ENCODE peak calls at places on chromosomes 11 and 22, in four cellular contexts. One of them, this sample, is unnamed.

GRCh38 chr11:78808903-78809302 is 234.2 kb upstream of the NARS2 start:
- DNase-seq in right atrium auricular region: no peak
- DNase-seq in transverse colon: peak; percentile 54
- DNase-seq in SK-N-SH: no peak
- DNase-seq in this sample: no peak

GRCh38 chr11:112584674-112585073 is 324.0 kb upstream of the PLET1 start:
- DNase-seq in right atrium auricular region: no peak
- DNase-seq in transverse colon: no peak
- DNase-seq in SK-N-SH: no peak
- DNase-seq in this sample: no peak

GRCh38 chr11:58316142-58316541 is 42.7 kb downstream of the OR5B17 start:
- DNase-seq in transverse colon: no peak
- DNase-seq in SK-N-SH: no peak
- DNase-seq in right atrium auricular region: no peak
- DNase-seq in this sample: no peak

GRCh38 chr11:114106986-114107385 is 47.5 kb downstream of the ZBTB16 start:
- DNase-seq in SK-N-SH: no peak
- DNase-seq in transverse colon: no peak
- DNase-seq in right atrium auricular region: no peak
- DNase-seq in this sample: no peak

GRCh38 chr11:95831198-95831883 is 41.0 kb downstream of the CEP57 start:
- DNase-seq in SK-N-SH: no peak
- DNase-seq in right atrium auricular region: no peak
- DNase-seq in transverse colon: no peak
- DNase-seq in this sample: no peak

GRCh38 chr11:46247090-46247489 is 30.4 kb upstream of the CREB3L1 start:
- DNase-seq in right atrium auricular region: no peak
- DNase-seq in SK-N-SH: no peak
- DNase-seq in transverse colon: no peak
- DNase-seq in this sample: no peak

GRCh38 chr11:72013765-72014711 is 15.3 kb downstream of the IL18BP start:
- DNase-seq in right atrium auricular region: no peak
- DNase-seq in SK-N-SH: no peak
- DNase-seq in transverse colon: no peak
- DNase-seq in this sample: no peak

GRCh38 chr11:96340555-96340885 is 2.5 kb downstream of the MAML2 start:
- DNase-seq in SK-N-SH: no peak
- DNase-seq in transverse colon: no peak
- DNase-seq in right atrium auricular region: no peak
- DNase-seq in this sample: no peak

GRCh38 chr11:130189492-130190210 is 30.1 kb downstream of the ST14 start:
- DNase-seq in transverse colon: peak; percentile 81
- DNase-seq in right atrium auricular region: no peak
- DNase-seq in SK-N-SH: no peak
- DNase-seq in this sample: no peak

GRCh38 chr11:112321521-112322172 is 61.0 kb upstream of the PLET1 start:
- DNase-seq in SK-N-SH: no peak
- DNase-seq in right atrium auricular region: no peak
- DNase-seq in transverse colon: peak; percentile 84
- DNase-seq in this sample: no peak

GRCh38 chr22:19674129-19674928 is 40.0 kb upstream of the SEPTIN5 start:
- DNase-seq in SK-N-SH: no peak
- DNase-seq in right atrium auricular region: no peak
- DNase-seq in transverse colon: no peak
- DNase-seq in this sample: no peak

GRCh38 chr11:63553759-63554158 is 9.4 kb downstream of the PLAAT2 start:
- DNase-seq in SK-N-SH: no peak
- DNase-seq in transverse colon: no peak
- DNase-seq in right atrium auricular region: no peak
- DNase-seq in this sample: no peak

GRCh38 chr22:40426671-40427070 is 56.3 kb downstream of the SGSM3 start:
- DNase-seq in SK-N-SH: no peak
- DNase-seq in right atrium auricular region: no peak
- DNase-seq in transverse colon: no peak
- DNase-seq in this sample: peak; percentile 84

GRCh38 chr11:8809605-8810272 is 101.2 kb upstream of the AKIP1 start:
- DNase-seq in right atrium auricular region: no peak
- DNase-seq in SK-N-SH: peak; percentile 66
- DNase-seq in transverse colon: no peak
- DNase-seq in this sample: no peak

DNA sequence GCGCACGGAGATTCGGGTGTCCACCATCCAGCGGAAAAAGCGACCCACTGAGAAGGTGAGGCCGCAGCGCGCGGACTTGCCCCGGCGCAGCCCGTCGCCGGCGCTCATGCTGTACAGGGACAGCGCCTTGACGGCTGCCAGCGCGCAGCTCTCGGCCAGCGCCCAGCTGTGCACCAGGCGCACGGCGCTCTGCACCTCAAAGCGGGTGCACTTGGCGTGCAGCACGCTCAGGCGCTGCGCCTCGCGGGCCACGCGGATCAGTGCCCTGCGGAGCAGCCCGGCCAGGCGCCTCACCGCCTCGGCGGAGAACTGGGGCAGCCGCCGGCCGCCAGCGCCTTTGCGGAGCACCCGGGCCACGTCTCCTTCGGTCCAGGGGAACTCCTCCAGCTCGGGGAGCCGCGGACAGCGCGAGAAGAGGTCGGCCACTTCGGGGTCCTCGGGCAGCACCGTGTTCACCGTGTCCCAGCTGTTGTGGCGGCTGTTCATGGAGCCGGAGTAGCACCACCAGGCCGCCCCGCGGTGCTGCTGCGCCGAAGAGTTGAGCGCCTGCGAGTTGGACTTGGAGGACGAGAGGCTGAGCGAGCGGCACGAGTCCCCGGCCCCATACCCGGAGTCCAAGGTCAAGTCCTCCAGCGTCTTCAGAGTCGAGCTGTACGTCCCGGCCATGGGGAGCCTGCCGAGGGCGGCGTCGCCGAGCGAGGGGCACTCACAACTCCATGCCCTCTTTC is 728 bp downstream of the ABTB2 start:
- DNase-seq in transverse colon: peak; percentile 48
- DNase-seq in right atrium auricular region: peak; percentile 68
- DNase-seq in SK-N-SH: peak; percentile 75
- DNase-seq in this sample: peak; percentile 53
- H3K27ac ChIP-seq in transverse colon: peak overlapping the region; percentile 79
- H3K27ac ChIP-seq in right atrium auricular region: peak overlapping the region; percentile 91
- H3K27ac ChIP-seq in SK-N-SH: peak overlapping the region; percentile 35
- H3K27ac ChIP-seq in this sample: no peak overlapping the region

GRCh38 chr11:117195761-117196160 is 3.4 kb upstream of the TAGLN start:
- DNase-seq in transverse colon: no peak
- DNase-seq in right atrium auricular region: no peak
- DNase-seq in SK-N-SH: no peak
- DNase-seq in this sample: no peak

GRCh38 chr11:117195208-117195607 is 4.0 kb upstream of the TAGLN start:
- DNase-seq in SK-N-SH: no peak
- DNase-seq in transverse colon: peak; percentile 53
- DNase-seq in right atrium auricular region: no peak
- DNase-seq in this sample: no peak

GRCh38 chr11:117197516-117198456 is 1.4 kb upstream of the TAGLN start:
- DNase-seq in transverse colon: peak; percentile 71
- DNase-seq in right atrium auricular region: no peak
- DNase-seq in SK-N-SH: peak; percentile 77
- DNase-seq in this sample: no peak

GRCh38 chr11:117198613-117199012 is 557 bp upstream of the TAGLN start:
- DNase-seq in right atrium auricular region: no peak
- DNase-seq in transverse colon: no peak
- DNase-seq in SK-N-SH: no peak
- DNase-seq in this sample: no peak

DNA sequence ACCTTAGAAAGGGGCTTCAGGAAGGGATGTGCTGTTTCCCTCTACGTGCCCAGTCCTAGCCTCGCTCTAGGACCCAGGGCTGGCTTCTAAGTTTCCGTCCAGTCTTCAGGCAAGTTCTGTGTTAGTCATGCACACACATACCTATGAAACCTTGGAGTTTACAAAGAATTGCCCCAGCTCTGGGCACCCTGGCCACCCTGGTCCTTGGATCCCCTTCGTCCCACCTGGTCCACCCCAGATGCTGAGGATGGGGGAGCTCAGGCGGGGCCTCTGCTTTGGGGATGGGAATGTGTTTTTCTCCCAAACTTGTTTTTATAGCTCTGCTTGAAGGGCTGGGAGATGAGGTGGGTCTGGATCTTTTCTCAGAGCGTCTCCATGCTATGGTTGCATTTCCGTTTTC is 2.2 kb upstream of the TAGLN start:
- DNase-seq in SK-N-SH: no peak
- DNase-seq in transverse colon: no peak
- DNase-seq in right atrium auricular region: no peak
- DNase-seq in this sample: no peak
- H3K27ac ChIP-seq in SK-N-SH: no peak overlapping the region
- H3K27ac ChIP-seq in transverse colon: peak overlapping the region; percentile 84
- H3K27ac ChIP-seq in right atrium auricular region: peak overlapping the region; percentile 88
- H3K27ac ChIP-seq in this sample: no peak overlapping the region

GRCh38 chr22:23803001-23803819 is 16.4 kb downstream of the SMARCB1 start:
- DNase-seq in SK-N-SH: no peak
- DNase-seq in right atrium auricular region: no peak
- DNase-seq in transverse colon: peak; percentile 45
- DNase-seq in this sample: no peak

GRCh38 chr22:23801886-23802377 is 15.2 kb downstream of the SMARCB1 start:
- DNase-seq in right atrium auricular region: no peak
- DNase-seq in transverse colon: no peak
- DNase-seq in SK-N-SH: no peak
- DNase-seq in this sample: no peak

GRCh38 chr22:23806837-23807236 is 20.1 kb downstream of the SMARCB1 start:
- DNase-seq in right atrium auricular region: no peak
- DNase-seq in transverse colon: no peak
- DNase-seq in SK-N-SH: no peak
- DNase-seq in this sample: no peak

GRCh38 chr22:23801238-23801821 is 14.6 kb downstream of the SMARCB1 start:
- DNase-seq in SK-N-SH: no peak
- DNase-seq in transverse colon: no peak
- DNase-seq in right atrium auricular region: no peak
- DNase-seq in this sample: no peak

GRCh38 chr22:23804781-23805291 is 18.1 kb downstream of the SMARCB1 start:
- DNase-seq in transverse colon: no peak
- DNase-seq in right atrium auricular region: no peak
- DNase-seq in SK-N-SH: no peak
- DNase-seq in this sample: no peak
- H3K27ac ChIP-seq in transverse colon: no peak overlapping the region
- H3K27ac ChIP-seq in right atrium auricular region: no peak overlapping the region
- H3K27ac ChIP-seq in SK-N-SH: no peak overlapping the region
- H3K27ac ChIP-seq in this sample: peak overlapping the region; percentile 40

GRCh38 chr22:16974298-16975084 is 33.5 kb downstream of the GAB4 start:
- DNase-seq in SK-N-SH: no peak
- DNase-seq in transverse colon: no peak
- DNase-seq in right atrium auricular region: no peak
- DNase-seq in this sample: no peak
- H3K27ac ChIP-seq in SK-N-SH: no peak overlapping the region
- H3K27ac ChIP-seq in transverse colon: no peak overlapping the region
- H3K27ac ChIP-seq in right atrium auricular region: no peak overlapping the region
- H3K27ac ChIP-seq in this sample: no peak overlapping the region

GRCh38 chr11:70913715-70914231 is 338.6 kb downstream of the SHANK2 start:
- DNase-seq in transverse colon: peak; percentile 40
- DNase-seq in SK-N-SH: no peak
- DNase-seq in right atrium auricular region: no peak
- DNase-seq in this sample: no peak

GRCh38 chr11:70910835-70911234 is 341.5 kb downstream of the SHANK2 start:
- DNase-seq in right atrium auricular region: no peak
- DNase-seq in transverse colon: no peak
- DNase-seq in SK-N-SH: no peak
- DNase-seq in this sample: no peak

GRCh38 chr11:70914496-70914895 is 337.9 kb downstream of the SHANK2 start:
- DNase-seq in SK-N-SH: no peak
- DNase-seq in right atrium auricular region: no peak
- DNase-seq in transverse colon: no peak
- DNase-seq in this sample: no peak

GRCh38 chr11:70915158-70915795 is 337.1 kb downstream of the SHANK2 start:
- DNase-seq in SK-N-SH: no peak
- DNase-seq in right atrium auricular region: no peak
- DNase-seq in transverse colon: no peak
- DNase-seq in this sample: no peak

GRCh38 chr11:70912226-70912840 is 340.0 kb downstream of the SHANK2 start:
- DNase-seq in transverse colon: no peak
- DNase-seq in right atrium auricular region: no peak
- DNase-seq in SK-N-SH: no peak
- DNase-seq in this sample: no peak
- H3K27ac ChIP-seq in transverse colon: no peak overlapping the region
- H3K27ac ChIP-seq in right atrium auricular region: no peak overlapping the region
- H3K27ac ChIP-seq in SK-N-SH: no peak overlapping the region
- H3K27ac ChIP-seq in this sample: no peak overlapping the region

DNA sequence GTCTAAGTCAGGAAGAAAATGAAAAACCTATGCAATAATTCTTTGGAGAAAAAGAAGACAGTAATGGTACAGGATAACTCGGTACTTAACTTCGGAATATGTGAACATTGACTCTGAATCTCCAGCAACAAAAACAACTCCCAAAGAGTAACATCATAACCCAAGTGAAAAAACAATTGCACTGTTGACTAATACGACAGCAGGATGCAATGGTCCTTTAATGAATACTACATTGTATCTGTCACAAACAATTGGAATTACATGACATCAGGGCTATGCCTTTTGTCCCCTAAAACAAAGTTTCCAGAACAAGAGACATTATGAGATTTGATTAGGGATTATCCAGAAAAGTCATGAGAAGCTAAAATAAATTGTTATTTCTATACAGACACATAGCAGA is 1065.9 kb downstream of the LRRC4C start:
- DNase-seq in transverse colon: no peak
- DNase-seq in right atrium auricular region: no peak
- DNase-seq in SK-N-SH: no peak
- DNase-seq in this sample: no peak
- H3K27ac ChIP-seq in transverse colon: no peak overlapping the region
- H3K27ac ChIP-seq in right atrium auricular region: no peak overlapping the region
- H3K27ac ChIP-seq in SK-N-SH: no peak overlapping the region
- H3K27ac ChIP-seq in this sample: peak overlapping the region; percentile 69

This sample was measured in caudate nucleus.